ENCODE peak calls at places on chromosomes 5 and 9, in eight cellular contexts. X, R, J, Q, U, O, S and Z are unnamed samples.

GRCh38 chr9:32351845-32352244 is 32.6 kb upstream of the ACO1 start:
- DNase-seq in X (no peak), R (no peak), J (no peak), Q (no peak), U (no peak), O (no peak), S (peak; percentile 7), Z (no peak)

GRCh38 chr5:79975422-79975821 is 15.6 kb downstream of the MTX3 start:
- DNase-seq in X (no peak), R (no peak), J (no peak), Q (no peak), U (no peak), O (no peak), S (no peak), Z (no peak)

GRCh38 chr9:26166537-26166936 is 488.3 kb upstream of the TUSC1 start:
- DNase-seq in X (no peak), R (no peak), J (no peak), Q (no peak), U (no peak), O (no peak), S (no peak), Z (no peak)

GRCh38 chr5:136057401-136057951 is 28.7 kb downstream of the TGFBI start:
- DNase-seq in X (no peak), R (no peak), J (no peak), Q (no peak), U (no peak), O (no peak), S (no peak), Z (no peak)

GRCh38 chr5:76402251-76402879 is 720 bp upstream of the IQGAP2 start:
- DNase-seq in X (no peak), R (peak; percentile 77), J (peak; percentile 46), Q (peak; percentile 32), U (peak; percentile 10), O (peak; percentile 71), S (peak; percentile 94), Z (peak; percentile 90)

GRCh38 chr9:131724678-131725077 is 15.2 kb downstream of the RAPGEF1 start:
- DNase-seq in X (no peak), R (no peak), J (no peak), Q (no peak), U (no peak), O (no peak), S (peak; percentile 92), Z (no peak)

GRCh38 chr9:107942870-107943269 is 453.3 kb upstream of the KLF4 start:
- DNase-seq in X (no peak), R (no peak), J (no peak), Q (no peak), U (no peak), O (no peak), S (peak; percentile 60), Z (no peak)

GRCh38 chr9:99465231-99465891 is 243.3 kb downstream of the SEC61B start:
- DNase-seq in X (no peak), R (no peak), J (no peak), Q (no peak), U (no peak), O (no peak), S (no peak), Z (no peak)

GRCh38 chr9:33116855-33117254 is 40.4 kb upstream of the SMU1 start:
- DNase-seq in X (no peak), R (no peak), J (no peak), Q (no peak), U (no peak), O (no peak), S (no peak), Z (no peak)

GRCh38 chr9:100725376-100725775 is 147.5 kb downstream of the CAVIN4 start:
- DNase-seq in X (no peak), R (no peak), J (no peak), Q (no peak), U (no peak), O (no peak), S (no peak), Z (no peak)

GRCh38 chr5:181045316-181045715 is 5.2 kb downstream of the BTNL9 start:
- DNase-seq in X (no peak), R (no peak), J (no peak), Q (no peak), U (no peak), O (no peak), S (peak; percentile 75), Z (no peak)

GRCh38 chr9:130500340-130500771 is 55.6 kb downstream of the ASS1 start:
- DNase-seq in X (no peak), R (no peak), J (no peak), Q (no peak), U (no peak), O (peak; percentile 39), S (no peak), Z (no peak)

GRCh38 chr5:59759600-59760357 is 133.7 kb downstream of the PDE4D start:
- DNase-seq in X (no peak), R (no peak), J (no peak), Q (no peak), U (no peak), O (no peak), S (no peak), Z (no peak)

GRCh38 chr9:101737165-101737704 is 1.2 kb downstream of the GRIN3A start:
- DNase-seq in X (no peak), R (peak; percentile 59), J (no peak), Q (no peak), U (no peak), O (no peak), S (no peak), Z (no peak)

GRCh38 chr5:71597001-71597400 is 9.9 kb downstream of the MCCC2 start:
- DNase-seq in X (no peak), R (no peak), J (no peak), Q (no peak), U (no peak), O (no peak), S (no peak), Z (no peak)

GRCh38 chr5:71600783-71601182 is 13.6 kb downstream of the MCCC2 start:
- DNase-seq in X (no peak), R (no peak), J (no peak), Q (no peak), U (no peak), O (no peak), S (no peak), Z (no peak)

GRCh38 chr5:71596169-71596568 is 9.0 kb downstream of the MCCC2 start:
- DNase-seq in X (no peak), R (no peak), J (no peak), Q (no peak), U (no peak), O (no peak), S (no peak), Z (no peak)

GRCh38 chr5:71601222-71602026 is 14.3 kb downstream of the MCCC2 start:
- DNase-seq in X (peak; percentile 51), R (no peak), J (peak; percentile 82), Q (no peak), U (no peak), O (peak; percentile 77), S (peak; percentile 64), Z (peak; percentile 55)
- H3K27ac ChIP-seq in X (no peak overlapping the region), R (no peak overlapping the region), J (peak overlapping the region; percentile 83), Q (no peak overlapping the region), U (peak overlapping the region; percentile 68), O (peak overlapping the region; percentile 21), S (no peak overlapping the region), Z (no peak overlapping the region)

DNA sequence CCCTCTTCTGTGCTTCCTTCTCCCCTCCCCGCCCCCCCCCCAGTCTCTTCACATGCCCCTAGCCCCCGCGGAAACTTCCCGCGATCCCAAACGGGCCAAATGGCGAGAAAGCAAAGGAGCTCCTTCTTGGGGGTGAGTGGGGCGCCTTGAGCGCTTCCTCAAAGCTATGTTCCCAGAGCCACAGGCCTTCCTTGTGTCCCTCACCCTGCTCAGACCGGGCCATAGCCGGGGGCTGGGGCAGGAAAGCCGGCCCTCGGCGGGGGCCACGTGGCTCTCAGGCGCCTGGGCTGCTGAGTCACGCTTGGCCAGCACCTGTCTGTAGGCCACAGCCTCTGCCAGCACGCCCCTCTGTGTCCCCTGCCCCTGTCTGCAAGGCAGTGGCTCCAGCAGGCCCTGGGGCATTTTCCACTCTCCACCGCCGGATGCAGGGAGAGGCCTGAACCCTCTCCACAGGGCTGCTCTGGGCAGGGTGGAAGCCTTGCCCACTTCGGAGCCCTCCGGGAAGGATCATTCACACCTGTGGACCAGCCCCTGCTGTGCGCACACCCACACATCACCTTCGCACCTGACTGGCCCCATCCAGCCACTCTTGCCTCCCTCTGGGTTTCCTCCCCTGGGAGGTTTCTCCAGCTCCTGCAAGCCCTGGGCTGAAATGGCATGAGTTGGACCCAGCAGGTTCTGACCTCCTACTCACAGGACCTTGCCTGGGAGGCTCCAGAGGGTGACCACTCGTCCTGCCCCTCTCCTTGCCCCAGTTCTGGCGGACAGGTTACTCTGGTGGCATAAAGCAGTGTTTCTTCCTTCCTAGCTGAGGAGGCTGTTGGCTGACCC is 1.2 kb upstream of the SQSTM1 start:
- DNase-seq in X (peak; percentile 77), R (peak; percentile 90), J (peak; percentile 59), Q (peak; percentile 81), U (peak; percentile 50), O (peak; percentile 88), S (peak; percentile 47), Z (peak; percentile 39)
- H3K4me1 ChIP-seq in X (peaks cover 12% of the 10 kb centered on the region), R (peaks cover 54% of the 10 kb centered on the region), J (peaks cover 71% of the 10 kb centered on the region), Q (peaks cover 36% of the 10 kb centered on the region), U (peaks cover 60% of the 10 kb centered on the region), O (peaks cover 52% of the 10 kb centered on the region), S (peaks cover 32% of the 10 kb centered on the region), Z (peaks cover 31% of the 10 kb centered on the region)

DNA sequence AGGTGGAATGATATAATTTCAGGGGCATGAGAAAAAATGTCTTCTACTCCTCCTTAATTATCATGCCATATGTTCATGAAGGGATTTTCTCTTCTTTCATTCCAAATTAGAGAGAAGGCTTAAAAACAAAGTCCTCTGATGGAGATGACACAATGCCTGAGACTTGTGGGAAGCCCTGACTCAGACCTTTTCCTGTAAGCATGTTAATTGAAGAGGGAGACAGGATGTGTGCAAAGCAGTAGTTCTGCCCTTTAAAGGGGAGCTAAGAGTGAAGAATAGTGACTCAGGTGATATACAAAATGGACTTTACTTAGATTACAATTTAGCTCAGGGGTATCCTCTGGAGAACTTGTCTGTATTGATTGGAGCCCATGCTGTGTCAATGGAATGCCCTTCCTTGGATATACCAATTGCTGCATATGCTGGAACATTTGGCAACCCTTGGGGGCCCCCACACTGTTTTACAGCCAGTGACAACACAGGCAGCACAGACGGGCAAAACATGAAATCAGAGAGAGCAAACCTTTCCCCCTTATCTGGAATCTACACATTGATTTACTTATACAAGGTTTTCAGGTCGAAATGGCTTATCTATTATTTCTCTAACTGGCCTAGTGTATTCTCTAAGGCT is 81.3 kb downstream of the IZUMO3 start:
- DNase-seq in X (no peak), R (no peak), J (no peak), Q (no peak), U (no peak), O (no peak), S (no peak), Z (no peak)
- H3K27ac ChIP-seq in X (no peak overlapping the region), R (no peak overlapping the region), J (no peak overlapping the region), Q (no peak overlapping the region), U (no peak overlapping the region), O (no peak overlapping the region), S (no peak overlapping the region), Z (no peak overlapping the region)

DNA sequence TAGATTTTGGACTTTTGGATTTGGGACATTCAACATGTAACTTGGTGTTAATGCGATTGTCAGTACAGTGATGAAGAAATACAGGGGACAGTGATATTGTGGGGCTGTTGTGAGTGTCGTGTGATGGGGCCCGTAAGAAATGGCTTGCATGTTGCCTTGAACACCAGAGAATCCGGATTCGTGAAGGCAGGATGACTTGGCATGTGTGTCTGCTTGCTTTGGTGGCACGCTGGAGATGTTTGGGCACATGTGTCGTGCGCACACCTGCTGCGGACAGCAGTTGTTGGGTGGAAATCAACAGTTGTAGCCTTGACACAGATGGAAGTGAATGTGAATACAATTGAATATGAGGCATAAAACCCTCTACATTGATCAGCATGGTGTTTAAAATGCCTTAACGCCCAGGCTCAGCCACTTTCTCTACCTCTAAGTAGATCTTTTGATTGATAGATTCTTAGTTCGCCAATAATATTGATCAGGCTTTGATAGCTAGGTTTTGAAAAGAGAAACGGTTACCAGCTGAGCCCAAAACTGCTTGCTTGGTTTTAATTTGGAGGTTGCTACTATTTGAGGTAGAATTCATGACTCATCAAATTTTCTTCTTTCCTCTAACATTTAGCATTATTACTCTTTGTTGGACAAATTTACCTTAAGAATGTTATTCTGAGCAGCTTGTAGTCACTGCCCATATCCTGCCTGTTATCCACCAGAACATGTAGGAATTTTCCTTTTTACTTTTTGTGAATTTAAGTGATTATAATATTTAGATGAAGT is 94.4 kb downstream of the TRIO start:
- DNase-seq in X (no peak), R (no peak), J (no peak), Q (no peak), U (no peak), O (no peak), S (no peak), Z (no peak)
- H3K4me1 ChIP-seq in X (no peaks in the 10 kb centered on the region), R (peaks cover 6% of the 10 kb centered on the region), J (peaks cover 25% of the 10 kb centered on the region), Q (peaks cover 8% of the 10 kb centered on the region), U (no peaks in the 10 kb centered on the region), O (no peaks in the 10 kb centered on the region), S (no peaks in the 10 kb centered on the region), Z (no peaks in the 10 kb centered on the region)